ENCODE peak calls at places on chromosomes 16 and 17, in eight cellular contexts. J is A549, M is IMR-90, D is heart left ventricle, W is H54, F is body of pancreas, P is prostate gland, V is GM12891. G is an unnamed sample.

GRCh38 chr16:3607161-3607560 is 4.2 kb downstream of the SLX4 start:
- DNase-seq in J (no peak), M (no peak), D (no peak), W (no peak), F (no peak), P (no peak), V (no peak), G (no peak)

GRCh38 chr17:69525920-69526841 is 111.7 kb downstream of the MAP2K6 start:
- DNase-seq in J (peak), M (peak), D (peak), W (no peak), F (peak), P (peak), V (no peak), G (peak)

GRCh38 chr16:3646348-3646920 is 8.1 kb upstream of the DNASE1 start:
- DNase-seq in J (peak), M (peak), D (no peak), W (no peak), F (peak), P (peak), V (no peak), G (no peak)

GRCh38 chr17:48725005-48725293 is 2.0 kb downstream of the PRAC2 start:
- DNase-seq in J (no peak), M (no peak), D (no peak), W (no peak), F (no peak), P (no peak), V (no peak), G (no peak)

GRCh38 chr17:21125862-21126261 is 902 bp upstream of the DHRS7B start:
- DNase-seq in J (no peak), M (no peak), D (no peak), W (no peak), F (no peak), P (no peak), V (no peak), G (no peak)

GRCh38 chr16:66695935-66696668 is 441 bp downstream of the CMTM4 start:
- DNase-seq in J (peak), M (no peak), D (no peak), W (no peak), F (peak), P (peak), V (peak), G (peak)

GRCh38 chr16:50323335-50324011 is 45.3 kb downstream of the BRD7 start:
- DNase-seq in J (peak), M (peak), D (peak), W (no peak), F (no peak), P (no peak), V (no peak), G (no peak)

GRCh38 chr17:35765086-35765710 is 4.5 kb downstream of the C17orf50 start:
- DNase-seq in J (no peak), M (no peak), D (no peak), W (no peak), F (no peak), P (no peak), V (no peak), G (no peak)

GRCh38 chr16:71460246-71460645 is 1.8 kb downstream of the ZNF23 start:
- DNase-seq in J (no peak), M (peak), D (no peak), W (no peak), F (no peak), P (no peak), V (no peak), G (no peak)

GRCh38 chr16:11142951-11143740 is 112.9 kb downstream of the SOCS1 start:
- DNase-seq in J (no peak), M (no peak), D (no peak), W (no peak), F (no peak), P (no peak), V (no peak), G (no peak)

GRCh38 chr17:13539421-13539820 is 62.3 kb downstream of the HS3ST3A1 start:
- DNase-seq in J (no peak), M (no peak), D (no peak), W (no peak), F (no peak), P (no peak), V (no peak), G (no peak)

GRCh38 chr16:82660078-82660645 is 33.4 kb downstream of the CDH13 start:
- DNase-seq in J (no peak), M (peak), D (no peak), W (no peak), F (no peak), P (no peak), V (no peak), G (peak)

GRCh38 chr16:81242977-81243618 is 4.6 kb downstream of the BCO1 start:
- DNase-seq in J (no peak), M (no peak), D (no peak), W (no peak), F (no peak), P (no peak), V (no peak), G (no peak)

GRCh38 chr16:54026456-54026855 is 260.1 kb downstream of the IRX3 start:
- DNase-seq in J (no peak), M (peak), D (no peak), W (no peak), F (no peak), P (no peak), V (no peak), G (no peak)

GRCh38 chr17:7083592-7083991 is 3.5 kb upstream of the CLEC10A start:
- DNase-seq in J (no peak), M (peak), D (no peak), W (peak), F (no peak), P (no peak), V (no peak), G (no peak)

GRCh38 chr17:58229384-58229783 is 9.0 kb upstream of the LPO start:
- DNase-seq in J (no peak), M (no peak), D (no peak), W (no peak), F (no peak), P (no peak), V (no peak), G (no peak)

GRCh38 chr17:18981642-18982424 is 22.7 kb downstream of the FAM83G start:
- DNase-seq in J (peak), M (peak), D (no peak), W (peak), F (peak), P (peak), V (no peak), G (no peak)

GRCh38 chr17:46841561-46842379 is 9.6 kb upstream of the WNT9B start:
- DNase-seq in J (no peak), M (no peak), D (no peak), W (no peak), F (no peak), P (no peak), V (no peak), G (no peak)

GRCh38 chr16:89090182-89090630 is 3.4 kb upstream of the ACSF3 start:
- DNase-seq in J (no peak), M (no peak), D (no peak), W (no peak), F (no peak), P (no peak), V (no peak), G (no peak)

GRCh38 chr16:55843105-55843395 is 10.2 kb upstream of the CES1 start:
- DNase-seq in J (no peak), M (no peak), D (no peak), W (no peak), F (no peak), P (no peak), V (no peak), G (no peak)

DNA sequence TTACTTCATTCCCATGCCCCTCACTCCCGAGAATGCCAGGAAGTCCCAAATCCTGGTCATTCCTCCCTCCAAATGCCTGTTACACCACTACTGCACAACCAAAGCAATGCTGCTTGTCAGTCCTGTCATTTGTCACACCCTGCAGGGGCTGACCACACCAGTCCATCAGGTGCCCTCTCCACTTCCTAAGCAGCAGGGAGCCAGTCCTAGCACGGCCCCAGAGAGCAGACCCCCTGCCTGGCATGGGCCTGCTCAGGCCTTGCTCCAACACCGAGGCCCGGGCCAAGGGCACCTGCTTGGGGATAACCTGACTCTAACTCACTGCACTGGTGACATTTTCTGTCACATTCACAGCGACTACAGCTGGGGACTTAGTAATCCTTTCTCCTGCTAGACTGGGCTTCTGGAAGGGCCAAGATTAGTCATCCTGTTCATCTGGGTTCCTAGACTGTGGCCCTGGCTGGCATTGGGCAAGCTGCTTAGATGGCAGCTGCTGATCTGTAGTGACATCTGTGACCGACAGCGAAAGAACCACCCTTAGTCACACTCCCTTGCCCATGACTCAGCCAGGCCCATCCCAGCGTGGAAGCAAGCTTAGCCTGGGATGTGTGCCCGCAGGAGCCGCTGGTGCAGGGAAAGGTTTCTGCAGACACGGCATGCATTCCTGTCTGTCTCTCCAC is 5.4 kb downstream of the ALYREF start:
- DNase-seq in J (no peak), M (no peak), D (no peak), W (peak), F (no peak), P (no peak), V (no peak), G (peak)
- TF ChIP-seq POLR2A in J (no peak), M (no peak), D (no peak), W (peak), F (no peak), P (no peak), V (peak), G (no peak)

GRCh38 chr17:78112508-78113471 is 15.8 kb downstream of the TMC6 start:
- DNase-seq in J (peak), M (peak), D (peak), W (peak), F (peak), P (peak), V (peak), G (peak)
- TF ChIP-seq POLR2A in J (no peak), M (no peak), D (no peak), W (no peak), F (no peak), P (no peak), V (peak), G (no peak)

GRCh38 chr17:1049446-1050225 is 52.7 kb downstream of the TIMM22 start:
- DNase-seq in J (no peak), M (no peak), D (no peak), W (no peak), F (no peak), P (no peak), V (no peak), G (peak)

GRCh38 chr17:1050246-1050995 is 53.5 kb downstream of the TIMM22 start:
- DNase-seq in J (no peak), M (no peak), D (no peak), W (no peak), F (no peak), P (no peak), V (no peak), G (no peak)

GRCh38 chr17:1047886-1048470 is 51.0 kb downstream of the TIMM22 start:
- DNase-seq in J (no peak), M (no peak), D (no peak), W (no peak), F (no peak), P (no peak), V (no peak), G (peak)

GRCh38 chr17:1053661-1054360 is 56.9 kb downstream of the TIMM22 start:
- DNase-seq in J (no peak), M (no peak), D (peak), W (no peak), F (no peak), P (no peak), V (no peak), G (no peak)

GRCh38 chr17:1050996-1051925 is 54.3 kb downstream of the TIMM22 start:
- DNase-seq in J (no peak), M (no peak), D (no peak), W (no peak), F (no peak), P (no peak), V (no peak), G (no peak)
- TF ChIP-seq POLR2A in J (no peak), M (no peak), D (no peak), W (no peak), F (no peak), P (no peak), V (no peak), G (no peak)

GRCh38 chr16:48235058-48235555 is 9.0 kb upstream of the LONP2 start:
- DNase-seq in J (no peak), M (no peak), D (no peak), W (no peak), F (no peak), P (no peak), V (no peak), G (no peak)

GRCh38 chr16:48232459-48233040 is 11.6 kb upstream of the LONP2 start:
- DNase-seq in J (no peak), M (peak), D (no peak), W (no peak), F (no peak), P (no peak), V (no peak), G (no peak)

GRCh38 chr16:48234630-48235029 is 9.5 kb upstream of the LONP2 start:
- DNase-seq in J (no peak), M (no peak), D (no peak), W (no peak), F (no peak), P (no peak), V (no peak), G (no peak)

GRCh38 chr16:48236286-48236685 is 7.8 kb upstream of the LONP2 start:
- DNase-seq in J (no peak), M (no peak), D (no peak), W (no peak), F (no peak), P (no peak), V (no peak), G (no peak)

GRCh38 chr16:48235556-48236136 is 8.5 kb upstream of the LONP2 start:
- DNase-seq in J (peak), M (peak), D (no peak), W (no peak), F (no peak), P (no peak), V (no peak), G (no peak)
- TF ChIP-seq POLR2A in J (no peak), M (no peak), D (no peak), W (no peak), F (no peak), P (no peak), V (no peak), G (no peak)

GRCh38 chr16:57530531-57531252 is 5.7 kb downstream of the CCDC102A start:
- DNase-seq in J (no peak), M (no peak), D (no peak), W (no peak), F (no peak), P (no peak), V (no peak), G (no peak)
- TF ChIP-seq POLR2A in J (no peak), M (no peak), D (no peak), W (no peak), F (no peak), P (no peak), V (no peak), G (no peak)

GRCh38 chr17:51015145-51015558 is 105.5 kb downstream of the SPAG9 start:
- DNase-seq in J (no peak), M (peak), D (no peak), W (no peak), F (no peak), P (no peak), V (no peak), G (no peak)

GRCh38 chr17:51013322-51013721 is 107.3 kb downstream of the SPAG9 start:
- DNase-seq in J (no peak), M (no peak), D (no peak), W (no peak), F (no peak), P (no peak), V (no peak), G (no peak)

GRCh38 chr17:51016099-51016498 is 104.6 kb downstream of the SPAG9 start:
- DNase-seq in J (peak), M (no peak), D (no peak), W (no peak), F (no peak), P (no peak), V (no peak), G (no peak)

GRCh38 chr17:51014129-51014528 is 106.5 kb downstream of the SPAG9 start:
- DNase-seq in J (no peak), M (no peak), D (no peak), W (no peak), F (no peak), P (no peak), V (no peak), G (no peak)

GRCh38 chr17:51012538-51012937 is 108.1 kb downstream of the SPAG9 start:
- DNase-seq in J (no peak), M (no peak), D (no peak), W (no peak), F (no peak), P (no peak), V (no peak), G (no peak)
- TF ChIP-seq POLR2A in J (no peak), M (no peak), D (no peak), W (no peak), F (no peak), P (no peak), V (no peak), G (no peak)

DNA sequence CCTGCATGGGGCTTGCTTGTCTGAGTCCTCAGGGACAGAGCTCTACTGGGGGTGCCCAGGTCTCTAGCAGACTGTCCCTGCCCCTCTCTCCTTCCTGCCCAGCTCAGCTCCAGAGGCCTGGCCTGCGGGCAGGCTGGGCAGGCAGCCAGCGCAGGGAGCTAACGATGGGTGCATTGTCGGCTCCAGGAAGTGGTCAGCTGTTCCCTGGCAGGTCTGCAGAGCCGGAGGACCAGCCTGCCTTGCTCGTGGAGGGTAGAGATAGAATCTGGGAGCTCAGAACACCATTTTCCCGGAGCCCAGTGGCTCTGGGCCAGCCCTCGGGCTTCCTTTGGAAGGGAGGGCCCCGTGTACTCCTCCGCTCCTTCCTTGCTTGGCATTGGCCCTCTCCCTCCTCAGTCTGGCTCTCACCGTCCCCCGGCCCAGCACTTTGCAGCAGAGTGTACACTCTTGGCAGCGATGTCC is 189.6 kb downstream of the RAB11FIP4 start:
- DNase-seq in J (no peak), M (peak), D (peak), W (peak), F (peak), P (peak), V (no peak), G (peak)
- TF ChIP-seq POLR2A in J (no peak), M (no peak), D (no peak), W (no peak), F (peak), P (no peak), V (no peak), G (no peak)

DNA sequence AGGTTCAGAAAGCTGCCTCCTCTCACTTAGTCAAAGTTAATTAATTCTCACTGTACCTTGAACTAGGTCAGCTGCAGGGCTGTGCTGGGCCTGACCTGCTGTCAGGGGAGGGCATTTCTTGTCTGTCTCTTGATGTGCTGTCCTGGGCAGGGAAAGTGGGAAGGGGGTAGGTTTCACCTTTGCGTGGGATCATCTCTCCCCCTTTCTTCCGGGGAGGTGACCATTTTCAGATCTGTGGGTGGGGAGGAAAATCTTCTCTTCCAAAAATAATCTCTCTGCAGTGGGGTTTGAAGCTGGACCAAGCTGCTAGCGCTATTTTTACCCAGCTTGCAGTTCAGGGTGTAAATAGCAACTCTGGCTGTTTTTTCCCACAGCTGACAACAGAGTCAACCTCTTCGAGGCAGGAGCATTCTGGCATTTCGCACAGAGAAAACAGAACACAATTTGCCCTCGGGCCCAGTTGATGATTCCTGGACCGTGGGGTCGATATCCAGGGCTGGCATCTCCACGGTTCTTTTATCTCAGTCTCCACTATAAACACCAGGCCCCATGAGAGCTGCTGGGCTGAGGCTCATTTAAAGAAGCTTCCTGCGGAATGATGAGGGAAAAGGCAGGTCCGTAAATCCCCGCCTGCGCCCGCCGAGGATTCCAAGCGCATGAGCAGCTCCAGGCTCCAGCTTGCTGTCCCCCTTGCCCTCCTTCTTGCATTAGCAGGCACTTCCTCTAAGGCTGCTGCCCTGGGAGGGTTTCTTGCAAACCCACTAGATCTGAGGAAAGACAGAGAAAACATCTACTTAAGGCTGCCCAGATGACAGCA is 93.8 kb downstream of the YPEL2 start:
- DNase-seq in J (no peak), M (peak), D (peak), W (no peak), F (no peak), P (no peak), V (no peak), G (peak)
- TF ChIP-seq POLR2A in J (no peak), M (no peak), D (peak), W (no peak), F (no peak), P (no peak), V (no peak), G (no peak)